ENCODE peak calls at places on chromosomes 12 and 14, in ten cellular contexts. T is OCI-LY7, S is hepatocyte, Z is Calu3, J is transverse colon, V is AG04449, U is stomach, R is choroid plexus epithelial cell, E is astrocyte of the spinal cord, C is cardiac muscle cell. H is an unnamed sample.
A peak's percentile ranks its signal among the peaks of the same experiment; 100 is the strongest.

GRCh38 chr12:13103391-13104033 is at the start of gene GSG1:
- DNase-seq in J (no peak), C (peak; percentile 30), Z (no peak), E (no peak), V (no peak), R (no peak), U (no peak), T (peak; percentile 24), S (no peak), H (no peak)

GRCh38 chr12:79546461-79547043 is 144.2 kb downstream of the PAWR start:
- DNase-seq in U (no peak), T (no peak), V (no peak), E (peak; percentile 58), S (no peak), R (peak; percentile 30), C (peak; percentile 7), Z (peak; percentile 30), J (no peak), H (no peak)

GRCh38 chr12:121989266-121989950 is 32.3 kb upstream of the BCL7A start:
- DNase-seq in V (no peak), S (no peak), C (no peak), E (no peak), U (no peak), J (no peak), T (no peak), R (no peak), Z (no peak), H (no peak)

GRCh38 chr12:9041321-9041720 is 52.0 kb downstream of the KLRG1 start:
- DNase-seq in R (peak; percentile 42), Z (no peak), V (no peak), C (peak; percentile 2), E (peak; percentile 24), U (no peak), S (no peak), T (no peak), J (no peak), H (no peak)

GRCh38 chr14:91354221-91354916 is 63.3 kb downstream of the CCDC88C start:
- DNase-seq in E (peak; percentile 55), V (no peak), S (no peak), U (no peak), J (no peak), Z (no peak), T (peak; percentile 52), C (peak; percentile 50), R (no peak), H (no peak)

GRCh38 chr14:72812292-72812851 is 81.5 kb downstream of the DPF3 start:
- DNase-seq in Z (no peak), E (no peak), R (no peak), V (no peak), S (no peak), C (no peak), T (no peak), U (peak; percentile 27), J (peak; percentile 10), H (no peak)

GRCh38 chr12:45670339-45671065 is 59.0 kb upstream of the ARID2 start:
- DNase-seq in R (peak; percentile 35), C (peak; percentile 52), U (no peak), S (no peak), Z (no peak), T (no peak), V (no peak), J (no peak), E (no peak), H (peak; percentile 18)

GRCh38 chr12:98291828-98292227 is 223.6 kb upstream of the TMPO start:
- DNase-seq in R (no peak), E (no peak), S (no peak), T (no peak), J (no peak), V (no peak), C (no peak), U (no peak), Z (no peak), H (no peak)

GRCh38 chr12:40325349-40325960 is 100.7 kb downstream of the LRRK2 start:
- DNase-seq in Z (peak; percentile 3), R (peak; percentile 51), C (peak; percentile 2), U (no peak), V (no peak), T (peak; percentile 63), E (peak; percentile 14), J (no peak), S (peak; percentile 34), H (peak; percentile 46)

GRCh38 chr12:72139411-72139810 is 132.8 kb upstream of the TRHDE start:
- DNase-seq in S (no peak), Z (no peak), E (no peak), U (no peak), R (no peak), T (no peak), J (no peak), V (no peak), C (no peak), H (no peak)

GRCh38 chr12:72134934-72135333 is 137.2 kb upstream of the TRHDE start:
- DNase-seq in J (no peak), U (no peak), R (no peak), V (no peak), Z (no peak), E (no peak), T (no peak), C (no peak), S (no peak), H (no peak)

GRCh38 chr12:72136792-72137191 is 135.4 kb upstream of the TRHDE start:
- DNase-seq in R (no peak), C (no peak), E (no peak), S (no peak), J (no peak), V (no peak), T (no peak), Z (no peak), U (no peak), H (no peak)

DNA sequence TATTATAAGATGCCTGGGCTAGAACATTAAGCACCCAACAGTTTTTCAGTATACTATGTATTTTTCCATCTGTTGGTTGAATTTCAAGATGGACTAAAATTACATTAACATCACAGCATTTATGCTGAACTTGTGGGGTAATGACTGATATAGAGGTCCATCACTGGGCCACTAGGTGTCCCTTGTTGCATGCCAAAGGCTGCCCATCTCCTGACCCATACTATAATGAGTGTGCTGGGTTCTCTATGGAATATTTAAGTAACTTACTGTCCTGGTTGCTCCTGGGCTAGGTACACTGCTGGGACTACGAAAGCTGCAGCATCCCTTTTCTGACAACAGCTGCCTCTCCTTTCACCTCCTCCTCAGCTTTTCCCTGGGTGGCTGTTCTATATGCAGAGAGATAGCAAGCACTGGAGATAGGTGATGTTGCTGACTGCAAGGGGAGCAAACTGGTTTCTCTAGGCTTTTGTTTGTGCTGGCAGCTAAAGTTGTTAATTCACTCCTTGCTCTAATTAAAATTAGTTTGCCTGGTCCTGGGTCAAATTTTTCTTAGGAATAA is 138.6 kb upstream of the TRHDE start:
- DNase-seq in V (no peak), S (no peak), E (no peak), T (no peak), R (peak; percentile 28), C (no peak), Z (no peak), U (no peak), J (no peak), H (no peak)
- TF ChIP-seq CTCF in V (peak; percentile 29), S (no peak), E (no peak), T (no peak), R (peak; percentile 37), C (no peak), Z (no peak), U (no peak), J (no peak), H (no peak)

GRCh38 chr12:124517260-124518050 is 50.0 kb downstream of the NCOR2 start:
- DNase-seq in J (peak; percentile 70), E (peak; percentile 52), S (peak; percentile 75), T (no peak), V (no peak), U (peak; percentile 92), R (peak; percentile 48), C (peak; percentile 66), Z (peak; percentile 83), H (no peak)
- TF ChIP-seq CTCF in J (no peak), E (peak; percentile 7), S (no peak), T (no peak), V (no peak), U (no peak), R (peak; percentile 20), C (no peak), Z (no peak), H (no peak)

GRCh38 chr12:111267171-111267570 is 101.7 kb downstream of the PHETA1 start:
- DNase-seq in J (no peak), U (no peak), C (no peak), Z (no peak), R (no peak), T (no peak), V (no peak), S (no peak), E (no peak), H (no peak)

GRCh38 chr12:111270773-111271172 is 98.1 kb downstream of the PHETA1 start:
- DNase-seq in S (no peak), E (no peak), U (no peak), V (no peak), T (no peak), C (no peak), J (no peak), R (no peak), Z (peak; percentile 25), H (no peak)

GRCh38 chr12:111270128-111270651 is 98.7 kb downstream of the PHETA1 start:
- DNase-seq in V (no peak), C (no peak), S (no peak), U (no peak), R (no peak), T (no peak), Z (no peak), E (no peak), J (no peak), H (no peak)

GRCh38 chr12:111269688-111270087 is 99.2 kb downstream of the PHETA1 start:
- DNase-seq in V (no peak), R (no peak), C (no peak), E (no peak), T (no peak), Z (no peak), J (no peak), U (no peak), S (no peak), H (no peak)

DNA sequence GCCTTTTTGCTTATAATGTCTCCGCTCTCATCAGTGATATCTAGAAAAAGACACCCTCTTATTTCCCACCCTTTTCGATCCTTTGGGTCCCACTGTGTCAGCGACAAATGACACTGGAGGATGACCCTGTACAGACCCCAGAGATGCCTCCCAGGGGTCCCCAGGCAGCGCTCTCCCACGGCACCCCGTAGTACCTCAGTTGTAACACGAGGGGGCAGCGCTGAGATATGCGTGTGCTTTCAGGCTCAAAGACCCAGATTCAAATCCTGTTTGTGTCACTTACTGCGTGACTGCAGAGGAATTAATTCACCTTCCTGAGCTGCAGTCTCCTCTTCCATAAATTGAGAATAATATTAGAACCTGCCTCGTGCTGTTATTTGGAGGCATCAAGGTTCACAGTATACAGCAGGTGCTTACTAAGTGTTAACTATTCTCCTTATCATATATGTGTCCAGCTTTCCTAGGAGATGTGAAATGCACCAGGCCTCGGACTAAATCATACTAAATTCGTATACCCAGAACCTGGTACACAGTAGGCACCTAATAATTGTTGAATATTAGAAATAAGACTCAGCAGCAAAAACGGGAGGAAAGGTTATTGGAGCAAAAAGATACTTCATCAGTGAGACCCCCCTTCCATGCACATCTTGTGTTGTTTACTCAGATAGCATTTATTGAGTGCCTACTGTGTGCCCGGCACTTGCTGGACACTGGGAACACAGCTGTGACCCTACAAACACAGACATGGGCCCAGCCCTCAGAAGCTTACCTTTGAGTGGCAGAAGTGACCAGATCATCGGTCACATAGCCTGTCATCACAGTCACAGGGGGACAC is 99.9 kb downstream of the PHETA1 start:
- DNase-seq in J (no peak), T (peak; percentile 21), U (no peak), Z (peak; percentile 25), V (no peak), C (no peak), R (peak; percentile 11), E (no peak), S (no peak), H (peak; percentile 43)
- TF ChIP-seq CTCF in J (peak; percentile 30), T (peak; percentile 79), U (no peak), Z (peak; percentile 81), V (peak; percentile 38), C (peak; percentile 46), R (peak; percentile 59), E (peak; percentile 53), S (no peak), H (peak; percentile 28)

GRCh38 chr12:96399919-96400630 is at the start of gene CDK17:
- DNase-seq in R (peak; percentile 92), E (peak; percentile 90), T (peak; percentile 90), J (peak; percentile 89), C (peak; percentile 93), V (no peak), Z (peak; percentile 88), S (peak; percentile 93), U (peak; percentile 85), H (peak; percentile 87)
- TF ChIP-seq CTCF in R (peak; percentile 41), E (peak; percentile 40), T (no peak), J (peak; percentile 28), C (peak; percentile 38), V (peak; percentile 43), Z (peak; percentile 15), S (peak; percentile 48), U (no peak), H (peak; percentile 34)

H was measured in GM10248.